ENCODE peak calls at places on chromosomes 13 and 19, in six cellular contexts. H is ovary, X is body of pancreas, Y is heart left ventricle, N is transverse colon, V is IMR-90. T is an unnamed sample.
A peak's percentile ranks its signal among the peaks of the same experiment; 100 is the strongest.

GRCh38 chr13:46909037-46909436 is 12.2 kb upstream of the HTR2A start:
- DNase-seq in H (no peak), X (no peak), Y (no peak), N (no peak), V (no peak), T (no peak)

GRCh38 chr19:47628058-47628771 is 19.3 kb downstream of the BICRA start:
- DNase-seq in H (no peak), X (no peak), Y (no peak), N (no peak), V (no peak), T (no peak)

GRCh38 chr13:36875431-36875830 is 44.6 kb downstream of the SMAD9 start:
- DNase-seq in H (no peak), X (no peak), Y (no peak), N (no peak), V (peak; percentile 19), T (no peak)

GRCh38 chr13:89281331-89281730 is 1610.2 kb downstream of the SLITRK5 start:
- DNase-seq in H (no peak), X (no peak), Y (no peak), N (no peak), V (no peak), T (no peak)

GRCh38 chr19:49097453-49098288 is 12.4 kb downstream of the SNRNP70 start:
- DNase-seq in H (peak; percentile 72), X (peak; percentile 73), Y (peak; percentile 56), N (peak; percentile 77), V (peak; percentile 72), T (peak; percentile 78)

GRCh38 chr13:30422056-30422914 is at the start of gene UBE2L5:
- DNase-seq in H (peak; percentile 77), X (peak; percentile 77), Y (peak; percentile 82), N (peak; percentile 79), V (peak; percentile 74), T (peak; percentile 80)

GRCh38 chr19:10238172-10238783 is 7.1 kb upstream of the S1PR2 start:
- DNase-seq in H (no peak), X (no peak), Y (peak; percentile 83), N (peak; percentile 49), V (peak; percentile 91), T (no peak)

GRCh38 chr13:73138967-73139491 is 80.2 kb downstream of the KLF5 start:
- DNase-seq in H (no peak), X (no peak), Y (no peak), N (peak; percentile 23), V (no peak), T (no peak)

GRCh38 chr13:41231786-41232185 is 31.6 kb downstream of the MTRF1 start:
- DNase-seq in H (no peak), X (peak; percentile 97), Y (no peak), N (peak; percentile 64), V (peak; percentile 37), T (no peak)

GRCh38 chr13:108214511-108215383 is 589 bp downstream of the LIG4 start:
- DNase-seq in H (no peak), X (peak; percentile 21), Y (peak; percentile 36), N (no peak), V (no peak), T (no peak)

GRCh38 chr19:17424743-17425365 is 5.0 kb downstream of the MVB12A start:
- DNase-seq in H (peak; percentile 68), X (no peak), Y (no peak), N (no peak), V (peak; percentile 23), T (no peak)

GRCh38 chr13:84132491-84132890 is 250.2 kb upstream of the SLITRK1 start:
- DNase-seq in H (no peak), X (no peak), Y (no peak), N (no peak), V (no peak), T (no peak)

GRCh38 chr13:97564929-97565328 is 131.0 kb downstream of the RAP2A start:
- DNase-seq in H (no peak), X (no peak), Y (no peak), N (no peak), V (no peak), T (no peak)

GRCh38 chr13:41780736-41781708 is 179.9 kb downstream of the VWA8 start:
- DNase-seq in H (no peak), X (no peak), Y (no peak), N (no peak), V (peak; percentile 80), T (peak; percentile 37)

GRCh38 chr13:95050800-95051620 is 250.2 kb downstream of the ABCC4 start:
- DNase-seq in H (no peak), X (no peak), Y (no peak), N (no peak), V (no peak), T (no peak)

GRCh38 chr13:46552302-46552680 is 679 bp upstream of the LRCH1 start:
- DNase-seq in H (peak; percentile 39), X (peak; percentile 20), Y (no peak), N (peak; percentile 26), V (no peak), T (no peak)

GRCh38 chr19:39252458-39252857 is 3.8 kb upstream of the IFNL4 start:
- DNase-seq in H (no peak), X (no peak), Y (no peak), N (no peak), V (no peak), T (no peak)

GRCh38 chr19:16030964-16031871 is 45.1 kb upstream of the TPM4 start:
- DNase-seq in H (no peak), X (no peak), Y (no peak), N (no peak), V (no peak), T (no peak)

GRCh38 chr13:56861472-56861871 is 279.2 kb upstream of the PRR20A start:
- DNase-seq in H (no peak), X (no peak), Y (no peak), N (no peak), V (no peak), T (no peak)

GRCh38 chr19:8105471-8105870 is 43.9 kb downstream of the FBN3 start:
- DNase-seq in H (no peak), X (no peak), Y (no peak), N (no peak), V (no peak), T (no peak)

GRCh38 chr13:113506025-113506685 is 15.6 kb upstream of the DCUN1D2 start:
- DNase-seq in H (no peak), X (no peak), Y (no peak), N (no peak), V (no peak), T (no peak)

GRCh38 chr13:43389573-43389972 is 366.2 kb downstream of the DNAJC15 start:
- DNase-seq in H (no peak), X (no peak), Y (no peak), N (no peak), V (peak; percentile 53), T (no peak)

GRCh38 chr13:34847751-34848150 is 94.3 kb upstream of the NBEA start:
- DNase-seq in H (no peak), X (no peak), Y (no peak), N (no peak), V (no peak), T (no peak)

GRCh38 chr13:33207616-33207964 is 78.0 kb downstream of the STARD13 start:
- DNase-seq in H (no peak), X (no peak), Y (peak; percentile 47), N (no peak), V (peak; percentile 98), T (no peak)

GRCh38 chr13:41017153-41017552 is 2.0 kb downstream of the ELF1 start:
- DNase-seq in H (no peak), X (no peak), Y (no peak), N (peak; percentile 43), V (no peak), T (peak; percentile 39)

GRCh38 chr19:8577247-8577646 is at the start of gene MYO1F:
- DNase-seq in H (no peak), X (no peak), Y (peak; percentile 68), N (peak; percentile 66), V (no peak), T (no peak)

GRCh38 chr19:39385629-39386411 is 5.1 kb downstream of the PAF1 start:
- DNase-seq in H (no peak), X (no peak), Y (no peak), N (no peak), V (no peak), T (no peak)

GRCh38 chr13:98977568-98978270 is at the start of gene DOCK9:
- DNase-seq in H (peak; percentile 52), X (peak; percentile 49), Y (peak; percentile 74), N (peak; percentile 34), V (peak; percentile 65), T (no peak)

GRCh38 chr13:38872693-38873092 is 117.9 kb downstream of the STOML3 start:
- DNase-seq in H (peak; percentile 19), X (peak; percentile 62), Y (no peak), N (peak; percentile 11), V (peak; percentile 5), T (no peak)

GRCh38 chr13:44417446-44417845 is 43.8 kb downstream of the SERP2 start:
- DNase-seq in H (no peak), X (no peak), Y (no peak), N (no peak), V (no peak), T (no peak)

GRCh38 chr19:56969726-56970125 is 129.2 kb upstream of the PEG3 start:
- DNase-seq in H (no peak), X (no peak), Y (no peak), N (no peak), V (no peak), T (no peak)
- H3K9me3 ChIP-seq in H (no peaks in the 10 kb centered on the region), X (no peaks in the 10 kb centered on the region), Y (no peaks in the 10 kb centered on the region), N (peaks cover 2% of the 10 kb centered on the region), V (peaks cover 45% of the 10 kb centered on the region), T (peaks cover 3% of the 10 kb centered on the region)

DNA sequence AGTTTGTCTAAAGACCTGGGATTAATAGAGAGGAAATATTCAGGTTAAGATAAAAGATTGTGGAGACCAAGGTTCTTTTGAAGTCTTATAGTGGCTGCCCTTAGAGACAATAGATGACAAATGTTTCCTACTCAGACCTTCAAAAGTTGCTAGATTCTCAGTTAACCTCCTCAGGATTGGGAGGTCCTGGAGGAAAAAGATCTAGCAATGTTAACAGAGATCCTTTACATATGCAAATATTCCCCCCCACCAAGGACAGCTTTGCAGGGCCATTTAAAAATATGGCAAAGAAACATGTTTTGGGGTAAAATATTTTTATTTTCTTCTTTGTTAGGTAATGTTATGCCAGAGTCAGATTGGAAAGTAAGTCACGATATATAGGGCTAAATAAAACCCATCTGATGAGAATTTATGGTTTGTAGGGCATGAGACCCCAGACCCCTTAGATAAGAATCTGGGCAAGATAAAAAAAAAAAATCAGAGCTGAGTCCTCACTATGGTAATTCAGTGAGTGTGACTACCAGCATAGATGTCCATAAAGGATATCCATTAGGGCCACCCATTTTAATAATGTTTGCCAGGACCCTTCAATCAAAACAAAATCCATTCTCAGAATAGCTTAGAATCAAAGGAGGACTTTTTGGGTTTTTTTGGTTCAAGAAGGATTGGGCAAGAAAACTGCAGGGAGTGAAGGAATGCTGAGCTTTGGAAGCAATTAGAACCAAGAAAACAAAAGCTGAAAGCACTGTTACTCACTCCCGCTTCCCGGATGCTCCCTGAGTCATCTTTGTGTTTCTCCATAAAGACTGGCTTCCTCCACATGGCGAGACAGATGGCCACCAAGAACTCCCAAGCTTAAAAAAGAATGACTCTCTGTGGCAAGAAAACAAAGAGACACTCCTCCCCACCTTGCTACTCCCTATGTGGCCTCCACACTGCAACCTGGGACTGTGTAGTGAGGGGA is 28.2 kb downstream of the VSTM1 start:
- DNase-seq in H (no peak), X (no peak), Y (no peak), N (no peak), V (peak; percentile 78), T (no peak)
- H3K27ac ChIP-seq in H (no peak overlapping the region), X (no peak overlapping the region), Y (no peak overlapping the region), N (no peak overlapping the region), V (peak overlapping the region; percentile 89), T (no peak overlapping the region)

GRCh38 chr19:4342421-4343055 is 824 bp upstream of the MPND start:
- DNase-seq in H (peak; percentile 93), X (peak; percentile 93), Y (peak; percentile 97), N (peak; percentile 96), V (peak; percentile 100), T (peak; percentile 99)
- TF ChIP-seq POLR2A in H (peak; percentile 96), X (peak; percentile 90), Y (peak; percentile 93), N (peak; percentile 87), V (peak; percentile 70), T (peak; percentile 83)

GRCh38 chr19:46085888-46086287 is 38.6 kb downstream of the IGFL3 start:
- DNase-seq in H (no peak), X (no peak), Y (no peak), N (no peak), V (no peak), T (no peak)
- H3K9me3 ChIP-seq in H (no peaks in the 10 kb centered on the region), X (no peaks in the 10 kb centered on the region), Y (peaks cover 18% of the 10 kb centered on the region), N (peaks cover 5% of the 10 kb centered on the region), V (peaks cover 17% of the 10 kb centered on the region), T (peaks cover 14% of the 10 kb centered on the region)